ENCODE peak calls at places on chromosomes 16 and 17, in four cellular contexts. R is lung, S is PC-3, J is psoas muscle. D is an unnamed sample. For H3K27me3, the result is how much of the 10 kb centered on the place peaks cover.

GRCh38 chr17:43338886-43339516 is 59.8 kb upstream of the ARL4D start:
- DNase-seq in R (peak), S (peak), J (peak), D (peak)

GRCh38 chr16:13231365-13231764 is 330.0 kb downstream of the SHISA9 start:
- DNase-seq in R (no peak), S (no peak), J (no peak), D (no peak)

GRCh38 chr16:56835330-56835729 is 29.7 kb upstream of the SLC12A3 start:
- DNase-seq in R (no peak), S (no peak), J (no peak), D (no peak)

GRCh38 chr17:29005936-29006438 is at the start of gene SEZ6:
- DNase-seq in R (peak), S (peak), J (peak), D (peak)

GRCh38 chr16:70455910-70456309 is 1.5 kb downstream of the FCSK start:
- DNase-seq in R (no peak), S (no peak), J (no peak), D (no peak)

GRCh38 chr17:64269687-64270649 is 6.9 kb upstream of the TEX2 start:
- DNase-seq in R (no peak), S (no peak), J (no peak), D (no peak)

GRCh38 chr16:11355862-11356261 is 10.6 kb downstream of the RMI2 start:
- DNase-seq in R (no peak), S (no peak), J (no peak), D (no peak)

GRCh38 chr17:68987966-68988365 is 32.8 kb upstream of the ABCA8 start:
- DNase-seq in R (no peak), S (no peak), J (no peak), D (no peak)

GRCh38 chr17:82611140-82612058 is 36.8 kb downstream of the WDR45B start:
- DNase-seq in R (no peak), S (no peak), J (peak), D (no peak)

GRCh38 chr16:57392694-57393093 is 11.9 kb upstream of the CCL17 start:
- DNase-seq in R (no peak), S (peak), J (no peak), D (no peak)

GRCh38 chr17:1714980-1715802 is 5.0 kb upstream of the TLCD2 start:
- DNase-seq in R (peak), S (peak), J (peak), D (peak)

GRCh38 chr17:39694593-39694992 is 5.3 kb upstream of the ERBB2 start:
- DNase-seq in R (no peak), S (no peak), J (peak), D (no peak)

GRCh38 chr16:68367034-68367433 is 56.2 kb downstream of the PRMT7 start:
- DNase-seq in R (no peak), S (peak), J (no peak), D (no peak)

GRCh38 chr17:77571141-77571540 is 387.4 kb upstream of the TNRC6C start:
- DNase-seq in R (no peak), S (no peak), J (no peak), D (no peak)

GRCh38 chr16:49458221-49458620 is 84.6 kb downstream of the C16orf78 start:
- DNase-seq in R (no peak), S (no peak), J (peak), D (no peak)

GRCh38 chr17:67753026-67753425 is 35.3 kb downstream of the NOL11 start:
- DNase-seq in R (no peak), S (no peak), J (no peak), D (no peak)

GRCh38 chr16:83200005-83200779 is 573.4 kb downstream of the CDH13 start:
- DNase-seq in R (no peak), S (peak), J (peak), D (no peak)

GRCh38 chr16:2497116-2497630 is 16.6 kb upstream of the ATP6V0C start:
- DNase-seq in R (no peak), S (no peak), J (peak), D (no peak)

GRCh38 chr16:81779540-81780320 is 639 bp downstream of the PLCG2 start:
- DNase-seq in R (peak), S (no peak), J (peak), D (no peak)

GRCh38 chr16:51666074-51666473 is 515.0 kb upstream of the SALL1 start:
- DNase-seq in R (no peak), S (no peak), J (no peak), D (no peak)

GRCh38 chr17:72164340-72164739 is 43.5 kb downstream of the SOX9 start:
- DNase-seq in R (no peak), S (no peak), J (no peak), D (no peak)

GRCh38 chr16:67386861-67387455 is 6.3 kb downstream of the TPPP3 start:
- DNase-seq in R (no peak), S (no peak), J (no peak), D (no peak)

GRCh38 chr17:48624544-48625501 is 1.3 kb downstream of the HOXB9 start:
- DNase-seq in R (no peak), S (peak), J (no peak), D (no peak)

GRCh38 chr17:11240841-11241610 is at the start of gene SHISA6:
- DNase-seq in R (no peak), S (no peak), J (no peak), D (no peak)

GRCh38 chr17:17740627-17741237 is 59.5 kb downstream of the RAI1 start:
- DNase-seq in R (no peak), S (no peak), J (no peak), D (peak)

GRCh38 chr16:57834936-57835335 is 32.6 kb upstream of the KIFC3 start:
- DNase-seq in R (no peak), S (peak), J (no peak), D (no peak)

GRCh38 chr16:87842209-87842869 is 27.0 kb downstream of the SLC7A5 start:
- DNase-seq in R (no peak), S (no peak), J (no peak), D (no peak)

GRCh38 chr17:65121916-65122821 is 15.0 kb upstream of the RGS9 start:
- DNase-seq in R (no peak), S (peak), J (no peak), D (no peak)

GRCh38 chr17:78258323-78259229 is 27.1 kb downstream of the TMEM235 start:
- DNase-seq in R (peak), S (no peak), J (peak), D (peak)

GRCh38 chr17:2695961-2696760 is 15.4 kb downstream of the CLUH start:
- DNase-seq in R (no peak), S (no peak), J (no peak), D (no peak)

GRCh38 chr17:13725286-13725990 is 123.7 kb upstream of the HS3ST3A1 start:
- DNase-seq in R (no peak), S (peak), J (no peak), D (no peak)

GRCh38 chr16:11700264-11701029 is 32.2 kb downstream of the SNN start:
- DNase-seq in R (no peak), S (no peak), J (no peak), D (no peak)

GRCh38 chr17:42809250-42809649 is 10.6 kb downstream of the CNTD1 start:
- DNase-seq in R (no peak), S (peak), J (peak), D (no peak)

GRCh38 chr17:64038331-64039105 is 18.1 kb upstream of the ICAM2 start:
- DNase-seq in R (no peak), S (no peak), J (no peak), D (no peak)

GRCh38 chr17:57668332-57668731 is 76.8 kb downstream of the CCDC182 start:
- DNase-seq in R (no peak), S (no peak), J (no peak), D (no peak)

GRCh38 chr17:77881545-77881944 is 77.0 kb upstream of the TNRC6C start:
- DNase-seq in R (peak), S (no peak), J (peak), D (peak)

GRCh38 chr17:45136846-45137560 is 1.5 kb downstream of the ACBD4 start:
- DNase-seq in R (no peak), S (no peak), J (peak), D (no peak)

GRCh38 chr17:41800601-41801373 is 11.0 kb downstream of the P3H4 start:
- DNase-seq in R (peak), S (peak), J (no peak), D (no peak)
- H3K27ac ChIP-seq in R (no peak), S (peak), J (no peak), D (no peak)

GRCh38 chr16:23183486-23183862 is 929 bp downstream of the SCNN1G start:
- DNase-seq in R (no peak), S (no peak), J (no peak), D (no peak)

GRCh38 chr16:23182206-23182674 is 305 bp upstream of the SCNN1G start:
- DNase-seq in R (peak), S (peak), J (peak), D (peak)

GRCh38 chr16:23185661-23186060 is 3.1 kb downstream of the SCNN1G start:
- DNase-seq in R (no peak), S (no peak), J (no peak), D (no peak)

GRCh38 chr16:23181506-23181905 is 1.0 kb upstream of the SCNN1G start:
- DNase-seq in R (no peak), S (no peak), J (no peak), D (no peak)

GRCh38 chr16:23182675-23183485 is at the start of gene SCNN1G:
- DNase-seq in R (peak), S (no peak), J (no peak), D (no peak)
- TF ChIP-seq CTCF in R (no peak), S (peak), J (peak), D (peak)

GRCh38 chr17:7987112-7987893 is 15.1 kb upstream of the GUCY2D start:
- DNase-seq in R (no peak), S (no peak), J (no peak), D (no peak)

GRCh38 chr17:7992924-7993323 is 9.5 kb upstream of the GUCY2D start:
- DNase-seq in R (no peak), S (no peak), J (no peak), D (no peak)

GRCh38 chr17:7988750-7989178 is 13.7 kb upstream of the GUCY2D start:
- DNase-seq in R (peak), S (peak), J (no peak), D (no peak)

GRCh38 chr17:7992516-7992915 is 9.9 kb upstream of the GUCY2D start:
- DNase-seq in R (no peak), S (peak), J (no peak), D (no peak)

GRCh38 chr17:7989781-7990655 is 12.4 kb upstream of the GUCY2D start:
- DNase-seq in R (peak), S (peak), J (peak), D (peak)
- H3K27me3 ChIP-seq in R (under half), S (under half), J (under half), D (under half)

GRCh38 chr17:36668824-36669223 is 67.4 kb downstream of the MRM1 start:
- DNase-seq in R (no peak), S (no peak), J (no peak), D (no peak)

GRCh38 chr17:36674278-36674650 is 72.9 kb downstream of the MRM1 start:
- DNase-seq in R (no peak), S (no peak), J (no peak), D (peak)

GRCh38 chr17:36673637-36674277 is 72.4 kb downstream of the MRM1 start:
- DNase-seq in R (no peak), S (no peak), J (no peak), D (no peak)

GRCh38 chr17:36673068-36673467 is 71.7 kb downstream of the MRM1 start:
- DNase-seq in R (no peak), S (no peak), J (no peak), D (no peak)

GRCh38 chr17:36671144-36671543 is 69.8 kb downstream of the MRM1 start:
- DNase-seq in R (no peak), S (no peak), J (no peak), D (no peak)
- H3K27ac ChIP-seq in R (no peak), S (no peak), J (no peak), D (no peak)

GRCh38 chr17:71084219-71084618 is 914.9 kb downstream of the KCNJ2 start:
- DNase-seq in R (peak), S (peak), J (no peak), D (no peak)
- TF ChIP-seq CTCF in R (no peak), S (peak), J (no peak), D (no peak)